ENCODE peak calls at places on chromosomes 11 and 22, in four cellular contexts. One of them, this sample, is unnamed.

GRCh38 chr11:4713241-4713640 is 8.7 kb downstream of the MMP26 start:
- DNase-seq in cardiac muscle cell: no peak
- DNase-seq in AG09319: no peak
- DNase-seq in posterior cingulate gyrus: peak; percentile 13
- DNase-seq in this sample: no peak

GRCh38 chr11:79290766-79291165 is 150.1 kb downstream of the TENM4 start:
- DNase-seq in cardiac muscle cell: no peak
- DNase-seq in AG09319: no peak
- DNase-seq in posterior cingulate gyrus: no peak
- DNase-seq in this sample: no peak

GRCh38 chr11:2342557-2342956 is 34.6 kb upstream of the CD81 start:
- DNase-seq in cardiac muscle cell: no peak
- DNase-seq in AG09319: no peak
- DNase-seq in posterior cingulate gyrus: no peak
- DNase-seq in this sample: no peak

GRCh38 chr22:38230108-38230825 is 28.5 kb downstream of the MAFF start:
- DNase-seq in cardiac muscle cell: peak; percentile 51
- DNase-seq in AG09319: no peak
- DNase-seq in posterior cingulate gyrus: no peak
- DNase-seq in this sample: no peak

GRCh38 chr11:19849107-19849789 is 136.6 kb downstream of the NAV2 start:
- DNase-seq in cardiac muscle cell: peak; percentile 70
- DNase-seq in AG09319: no peak
- DNase-seq in posterior cingulate gyrus: no peak
- DNase-seq in this sample: no peak

GRCh38 chr11:118652681-118653181 is 26.7 kb downstream of the TREH start:
- DNase-seq in cardiac muscle cell: no peak
- DNase-seq in AG09319: no peak
- DNase-seq in posterior cingulate gyrus: peak; percentile 68
- DNase-seq in this sample: no peak

GRCh38 chr11:68825603-68826002 is 16.1 kb downstream of the CPT1A start:
- DNase-seq in cardiac muscle cell: peak; percentile 34
- DNase-seq in AG09319: no peak
- DNase-seq in posterior cingulate gyrus: no peak
- DNase-seq in this sample: no peak

GRCh38 chr11:76910620-76911414 is 50.1 kb downstream of the ACER3 start:
- DNase-seq in cardiac muscle cell: no peak
- DNase-seq in AG09319: peak; percentile 47
- DNase-seq in posterior cingulate gyrus: no peak
- DNase-seq in this sample: no peak

GRCh38 chr11:57798905-57799559 is 37.4 kb downstream of the CTNND1 start:
- DNase-seq in cardiac muscle cell: no peak
- DNase-seq in AG09319: peak; percentile 81
- DNase-seq in posterior cingulate gyrus: no peak
- DNase-seq in this sample: no peak

GRCh38 chr11:69292221-69292648 is 1.7 kb upstream of the MYEOV start:
- DNase-seq in cardiac muscle cell: no peak
- DNase-seq in AG09319: no peak
- DNase-seq in posterior cingulate gyrus: no peak
- DNase-seq in this sample: peak; percentile 41

GRCh38 chr11:118673361-118674093 is 5.9 kb downstream of the TREH start:
- DNase-seq in cardiac muscle cell: no peak
- DNase-seq in AG09319: no peak
- DNase-seq in posterior cingulate gyrus: no peak
- DNase-seq in this sample: no peak

GRCh38 chr22:46276563-46276962 is 8.8 kb downstream of the TTC38 start:
- DNase-seq in cardiac muscle cell: no peak
- DNase-seq in AG09319: no peak
- DNase-seq in posterior cingulate gyrus: no peak
- DNase-seq in this sample: no peak

GRCh38 chr11:69801513-69802335 is 17.5 kb downstream of the FGF3 start:
- DNase-seq in cardiac muscle cell: peak; percentile 54
- DNase-seq in AG09319: no peak
- DNase-seq in posterior cingulate gyrus: no peak
- DNase-seq in this sample: peak; percentile 19

GRCh38 chr11:1283091-1283511 is 26.3 kb downstream of the TOLLIP start:
- DNase-seq in cardiac muscle cell: no peak
- DNase-seq in AG09319: no peak
- DNase-seq in posterior cingulate gyrus: peak; percentile 4
- DNase-seq in this sample: no peak

GRCh38 chr11:43868852-43869567 is 11.6 kb upstream of the ALKBH3 start:
- DNase-seq in cardiac muscle cell: no peak
- DNase-seq in AG09319: peak; percentile 12
- DNase-seq in posterior cingulate gyrus: no peak
- DNase-seq in this sample: peak; percentile 78